ENCODE peak calls at places on chromosome 7, in eight cellular contexts. One of them, this sample, is unnamed.

GRCh38 chr7:104272767-104273384 is 55.5 kb upstream of the LHFPL3 start:
- DNase-seq in GM04504: no peak
- DNase-seq in OCI-LY7: peak; percentile 15
- DNase-seq in GM12865: peak; percentile 53
- DNase-seq in left colon: no peak
- DNase-seq in activated CD4-positive, CD25-positive, alpha-beta regulatory T cell: no peak
- DNase-seq in KBM-7: peak; percentile 51
- DNase-seq in WTC11: no peak
- DNase-seq in this sample: no peak

GRCh38 chr7:24692592-24692991 is 64.7 kb downstream of the GSDME start:
- DNase-seq in GM04504: no peak
- DNase-seq in OCI-LY7: no peak
- DNase-seq in GM12865: no peak
- DNase-seq in left colon: no peak
- DNase-seq in activated CD4-positive, CD25-positive, alpha-beta regulatory T cell: no peak
- DNase-seq in KBM-7: no peak
- DNase-seq in WTC11: no peak
- DNase-seq in this sample: no peak

GRCh38 chr7:22667562-22668239 is 59.3 kb upstream of the IL6 start:
- DNase-seq in GM04504: no peak
- DNase-seq in OCI-LY7: no peak
- DNase-seq in GM12865: no peak
- DNase-seq in left colon: no peak
- DNase-seq in activated CD4-positive, CD25-positive, alpha-beta regulatory T cell: no peak
- DNase-seq in KBM-7: no peak
- DNase-seq in WTC11: peak; percentile 19
- DNase-seq in this sample: no peak

GRCh38 chr7:11751807-11752389 is 80.1 kb downstream of the THSD7A start:
- DNase-seq in GM04504: no peak
- DNase-seq in OCI-LY7: no peak
- DNase-seq in GM12865: peak; percentile 48
- DNase-seq in left colon: no peak
- DNase-seq in activated CD4-positive, CD25-positive, alpha-beta regulatory T cell: no peak
- DNase-seq in KBM-7: no peak
- DNase-seq in WTC11: no peak
- DNase-seq in this sample: no peak

GRCh38 chr7:5231811-5232484 is 41.9 kb downstream of the WIPI2 start:
- DNase-seq in GM04504: no peak
- DNase-seq in OCI-LY7: peak; percentile 71
- DNase-seq in GM12865: peak; percentile 92
- DNase-seq in left colon: peak; percentile 31
- DNase-seq in activated CD4-positive, CD25-positive, alpha-beta regulatory T cell: no peak
- DNase-seq in KBM-7: no peak
- DNase-seq in WTC11: no peak
- DNase-seq in this sample: peak; percentile 66

GRCh38 chr7:44958645-44959344 is 20.0 kb downstream of the MYO1G start:
- DNase-seq in GM04504: no peak
- DNase-seq in OCI-LY7: no peak
- DNase-seq in GM12865: peak; percentile 48
- DNase-seq in left colon: no peak
- DNase-seq in activated CD4-positive, CD25-positive, alpha-beta regulatory T cell: no peak
- DNase-seq in KBM-7: no peak
- DNase-seq in WTC11: no peak
- DNase-seq in this sample: no peak

GRCh38 chr7:96982586-96982985 is 22.8 kb upstream of the DLX6 start:
- DNase-seq in GM04504: no peak
- DNase-seq in OCI-LY7: no peak
- DNase-seq in GM12865: no peak
- DNase-seq in left colon: no peak
- DNase-seq in activated CD4-positive, CD25-positive, alpha-beta regulatory T cell: no peak
- DNase-seq in KBM-7: no peak
- DNase-seq in WTC11: no peak
- DNase-seq in this sample: no peak

GRCh38 chr7:107980671-107981190 is 22.2 kb downstream of the LAMB1 start:
- DNase-seq in GM04504: no peak
- DNase-seq in OCI-LY7: no peak
- DNase-seq in GM12865: no peak
- DNase-seq in left colon: no peak
- DNase-seq in activated CD4-positive, CD25-positive, alpha-beta regulatory T cell: no peak
- DNase-seq in KBM-7: no peak
- DNase-seq in WTC11: no peak
- DNase-seq in this sample: no peak